ENCODE peak calls at places on chromosomes 5 and 9, in five cellular contexts. One of them, this sample, is unnamed.

GRCh38 chr9:134606951-134607733 is 34.5 kb upstream of the COL5A1 start:
- DNase-seq in ascending aorta: peak
- DNase-seq in Peyer's patch: no peak
- DNase-seq in coronary artery: peak
- DNase-seq in left ventricle myocardium inferior: no peak
- DNase-seq in this sample: no peak

GRCh38 chr5:172901012-172901780 is 58.0 kb upstream of the RPL26L1 start:
- DNase-seq in ascending aorta: peak
- DNase-seq in Peyer's patch: no peak
- DNase-seq in coronary artery: peak
- DNase-seq in left ventricle myocardium inferior: peak
- DNase-seq in this sample: no peak

GRCh38 chr9:74117731-74118130 is 379.4 kb upstream of the RORB start:
- DNase-seq in ascending aorta: no peak
- DNase-seq in Peyer's patch: no peak
- DNase-seq in coronary artery: no peak
- DNase-seq in left ventricle myocardium inferior: no peak
- DNase-seq in this sample: no peak

GRCh38 chr5:141960018-141960417 is 2.0 kb upstream of the PCDH12 start:
- DNase-seq in ascending aorta: no peak
- DNase-seq in Peyer's patch: peak
- DNase-seq in coronary artery: no peak
- DNase-seq in left ventricle myocardium inferior: no peak
- DNase-seq in this sample: no peak

GRCh38 chr5:168707646-168708300 is 128.6 kb upstream of the PANK3 start:
- DNase-seq in ascending aorta: no peak
- DNase-seq in Peyer's patch: no peak
- DNase-seq in coronary artery: peak
- DNase-seq in left ventricle myocardium inferior: no peak
- DNase-seq in this sample: no peak

GRCh38 chr9:136525207-136525606 is 20.6 kb downstream of the NOTCH1 start:
- DNase-seq in ascending aorta: no peak
- DNase-seq in Peyer's patch: no peak
- DNase-seq in coronary artery: no peak
- DNase-seq in left ventricle myocardium inferior: no peak
- DNase-seq in this sample: no peak

GRCh38 chr5:96661101-96661840 is 905 bp upstream of the CAST start:
- DNase-seq in ascending aorta: peak
- DNase-seq in Peyer's patch: peak
- DNase-seq in coronary artery: no peak
- DNase-seq in left ventricle myocardium inferior: no peak
- DNase-seq in this sample: peak

GRCh38 chr9:6965566-6965965 is 207.8 kb downstream of the KDM4C start:
- DNase-seq in ascending aorta: no peak
- DNase-seq in Peyer's patch: no peak
- DNase-seq in coronary artery: no peak
- DNase-seq in left ventricle myocardium inferior: no peak
- DNase-seq in this sample: no peak

GRCh38 chr5:175867587-175868347 is 3.6 kb upstream of the CPLX2 start:
- DNase-seq in ascending aorta: no peak
- DNase-seq in Peyer's patch: peak
- DNase-seq in coronary artery: no peak
- DNase-seq in left ventricle myocardium inferior: no peak
- DNase-seq in this sample: no peak

GRCh38 chr5:90356612-90357011 is 52.9 kb downstream of the CETN3 start:
- DNase-seq in ascending aorta: no peak
- DNase-seq in Peyer's patch: no peak
- DNase-seq in coronary artery: no peak
- DNase-seq in left ventricle myocardium inferior: no peak
- DNase-seq in this sample: no peak

GRCh38 chr5:122081541-122081940 is 3.5 kb upstream of the LOX start:
- DNase-seq in ascending aorta: no peak
- DNase-seq in Peyer's patch: no peak
- DNase-seq in coronary artery: no peak
- DNase-seq in left ventricle myocardium inferior: no peak
- DNase-seq in this sample: no peak

GRCh38 chr9:86126998-86127972 is 27.9 kb upstream of the GOLM1 start:
- DNase-seq in ascending aorta: no peak
- DNase-seq in Peyer's patch: peak
- DNase-seq in coronary artery: no peak
- DNase-seq in left ventricle myocardium inferior: peak
- DNase-seq in this sample: peak

GRCh38 chr9:14271078-14271673 is 42.8 kb downstream of the NFIB start:
- DNase-seq in ascending aorta: no peak
- DNase-seq in Peyer's patch: peak
- DNase-seq in coronary artery: no peak
- DNase-seq in left ventricle myocardium inferior: peak
- DNase-seq in this sample: peak

GRCh38 chr5:150589791-150590601 is 50.5 kb upstream of the SYNPO start:
- DNase-seq in ascending aorta: peak
- DNase-seq in Peyer's patch: peak
- DNase-seq in coronary artery: peak
- DNase-seq in left ventricle myocardium inferior: peak
- DNase-seq in this sample: no peak

GRCh38 chr9:95736370-95736769 is 139.1 kb upstream of the ERCC6L2 start:
- DNase-seq in ascending aorta: no peak
- DNase-seq in Peyer's patch: no peak
- DNase-seq in coronary artery: no peak
- DNase-seq in left ventricle myocardium inferior: no peak
- DNase-seq in this sample: no peak

GRCh38 chr5:72268753-72269410 is 51.2 kb downstream of the MRPS27 start:
- DNase-seq in ascending aorta: no peak
- DNase-seq in Peyer's patch: no peak
- DNase-seq in coronary artery: no peak
- DNase-seq in left ventricle myocardium inferior: no peak
- DNase-seq in this sample: peak

GRCh38 chr9:33172256-33172678 is 5.1 kb upstream of the B4GALT1 start:
- DNase-seq in ascending aorta: no peak
- DNase-seq in Peyer's patch: no peak
- DNase-seq in coronary artery: peak
- DNase-seq in left ventricle myocardium inferior: no peak
- DNase-seq in this sample: peak

GRCh38 chr9:107612136-107612535 is 122.6 kb upstream of the KLF4 start:
- DNase-seq in ascending aorta: peak
- DNase-seq in Peyer's patch: no peak
- DNase-seq in coronary artery: no peak
- DNase-seq in left ventricle myocardium inferior: peak
- DNase-seq in this sample: no peak

GRCh38 chr9:108286807-108287206 is 569.0 kb downstream of the ACTL7B start:
- DNase-seq in ascending aorta: no peak
- DNase-seq in Peyer's patch: no peak
- DNase-seq in coronary artery: no peak
- DNase-seq in left ventricle myocardium inferior: no peak
- DNase-seq in this sample: no peak

GRCh38 chr9:126116351-126117157 is 210.1 kb upstream of the MVB12B start:
- DNase-seq in ascending aorta: peak
- DNase-seq in Peyer's patch: no peak
- DNase-seq in coronary artery: peak
- DNase-seq in left ventricle myocardium inferior: no peak
- DNase-seq in this sample: no peak

GRCh38 chr5:1799110-1799601 is 481 bp downstream of the MRPL36 start:
- DNase-seq in ascending aorta: no peak
- DNase-seq in Peyer's patch: no peak
- DNase-seq in coronary artery: no peak
- DNase-seq in left ventricle myocardium inferior: no peak
- DNase-seq in this sample: peak

GRCh38 chr9:12876872-12877271 is 102.1 kb downstream of the LURAP1L start:
- DNase-seq in ascending aorta: no peak
- DNase-seq in Peyer's patch: no peak
- DNase-seq in coronary artery: no peak
- DNase-seq in left ventricle myocardium inferior: no peak
- DNase-seq in this sample: no peak

GRCh38 chr9:131839281-131840084 is 99.6 kb upstream of the RAPGEF1 start:
- DNase-seq in ascending aorta: no peak
- DNase-seq in Peyer's patch: no peak
- DNase-seq in coronary artery: no peak
- DNase-seq in left ventricle myocardium inferior: no peak
- DNase-seq in this sample: peak

GRCh38 chr5:57505640-57506039 is 23.0 kb upstream of the ACTBL2 start:
- DNase-seq in ascending aorta: no peak
- DNase-seq in Peyer's patch: no peak
- DNase-seq in coronary artery: no peak
- DNase-seq in left ventricle myocardium inferior: no peak
- DNase-seq in this sample: no peak

GRCh38 chr9:98083566-98084135 is 27.1 kb downstream of the NANS start:
- DNase-seq in ascending aorta: peak
- DNase-seq in Peyer's patch: no peak
- DNase-seq in coronary artery: no peak
- DNase-seq in left ventricle myocardium inferior: no peak
- DNase-seq in this sample: no peak

GRCh38 chr5:18744441-18744840 is 1110.2 kb downstream of the TAF11L14 start:
- DNase-seq in ascending aorta: no peak
- DNase-seq in Peyer's patch: no peak
- DNase-seq in coronary artery: no peak
- DNase-seq in left ventricle myocardium inferior: no peak
- DNase-seq in this sample: no peak

GRCh38 chr5:17187401-17187800 is 30.0 kb upstream of the BASP1 start:
- DNase-seq in ascending aorta: no peak
- DNase-seq in Peyer's patch: no peak
- DNase-seq in coronary artery: no peak
- DNase-seq in left ventricle myocardium inferior: no peak
- DNase-seq in this sample: peak

GRCh38 chr5:152819891-152820290 is 414.8 kb upstream of the NMUR2 start:
- DNase-seq in ascending aorta: no peak
- DNase-seq in Peyer's patch: no peak
- DNase-seq in coronary artery: no peak
- DNase-seq in left ventricle myocardium inferior: no peak
- DNase-seq in this sample: no peak

GRCh38 chr5:32507738-32508434 is 63.3 kb upstream of the ZFR start:
- DNase-seq in ascending aorta: no peak
- DNase-seq in Peyer's patch: no peak
- DNase-seq in coronary artery: no peak
- DNase-seq in left ventricle myocardium inferior: no peak
- DNase-seq in this sample: peak

GRCh38 chr5:52709171-52709925 is 78.4 kb upstream of the ITGA1 start:
- DNase-seq in ascending aorta: no peak
- DNase-seq in Peyer's patch: no peak
- DNase-seq in coronary artery: no peak
- DNase-seq in left ventricle myocardium inferior: no peak
- DNase-seq in this sample: peak

GRCh38 chr5:163913548-163913947 is 408.1 kb downstream of the MAT2B start:
- DNase-seq in ascending aorta: no peak
- DNase-seq in Peyer's patch: no peak
- DNase-seq in coronary artery: no peak
- DNase-seq in left ventricle myocardium inferior: no peak
- DNase-seq in this sample: no peak
- TF ChIP-seq CTCF in ascending aorta: no peak
- TF ChIP-seq CTCF in Peyer's patch: peak
- TF ChIP-seq CTCF in coronary artery: no peak
- TF ChIP-seq CTCF in left ventricle myocardium inferior: no peak
- TF ChIP-seq CTCF in this sample: no peak

GRCh38 chr9:129775443-129775842 is 22.6 kb upstream of the PTGES start:
- DNase-seq in ascending aorta: no peak
- DNase-seq in Peyer's patch: no peak
- DNase-seq in coronary artery: no peak
- DNase-seq in left ventricle myocardium inferior: no peak
- DNase-seq in this sample: no peak

GRCh38 chr9:129776938-129777768 is 24.3 kb upstream of the PTGES start:
- DNase-seq in ascending aorta: peak
- DNase-seq in Peyer's patch: peak
- DNase-seq in coronary artery: peak
- DNase-seq in left ventricle myocardium inferior: peak
- DNase-seq in this sample: peak

GRCh38 chr9:129777769-129778130 is 24.9 kb upstream of the PTGES start:
- DNase-seq in ascending aorta: no peak
- DNase-seq in Peyer's patch: no peak
- DNase-seq in coronary artery: no peak
- DNase-seq in left ventricle myocardium inferior: no peak
- DNase-seq in this sample: peak

GRCh38 chr9:129774791-129775149 is 21.9 kb upstream of the PTGES start:
- DNase-seq in ascending aorta: no peak
- DNase-seq in Peyer's patch: no peak
- DNase-seq in coronary artery: no peak
- DNase-seq in left ventricle myocardium inferior: no peak
- DNase-seq in this sample: no peak

GRCh38 chr9:129776566-129776937 is 23.7 kb upstream of the PTGES start:
- DNase-seq in ascending aorta: no peak
- DNase-seq in Peyer's patch: no peak
- DNase-seq in coronary artery: no peak
- DNase-seq in left ventricle myocardium inferior: peak
- DNase-seq in this sample: no peak
- H3K4me3 ChIP-seq in ascending aorta: no peak
- H3K4me3 ChIP-seq in Peyer's patch: no peak
- H3K4me3 ChIP-seq in coronary artery: peak
- H3K4me3 ChIP-seq in left ventricle myocardium inferior: peak
- H3K4me3 ChIP-seq in this sample: no peak

GRCh38 chr5:157471709-157472108 is 11.7 kb downstream of the NIPAL4 start:
- DNase-seq in ascending aorta: no peak
- DNase-seq in Peyer's patch: no peak
- DNase-seq in coronary artery: no peak
- DNase-seq in left ventricle myocardium inferior: no peak
- DNase-seq in this sample: peak
- TF ChIP-seq CTCF in ascending aorta: peak
- TF ChIP-seq CTCF in Peyer's patch: peak
- TF ChIP-seq CTCF in coronary artery: peak
- TF ChIP-seq CTCF in left ventricle myocardium inferior: peak
- TF ChIP-seq CTCF in this sample: peak

GRCh38 chr5:151683444-151683843 is 3.3 kb downstream of the SPARC start:
- DNase-seq in ascending aorta: no peak
- DNase-seq in Peyer's patch: no peak
- DNase-seq in coronary artery: no peak
- DNase-seq in left ventricle myocardium inferior: no peak
- DNase-seq in this sample: no peak

GRCh38 chr5:151685749-151686672 is 704 bp downstream of the SPARC start:
- DNase-seq in ascending aorta: no peak
- DNase-seq in Peyer's patch: no peak
- DNase-seq in coronary artery: no peak
- DNase-seq in left ventricle myocardium inferior: no peak
- DNase-seq in this sample: no peak

GRCh38 chr5:151682751-151683331 is 3.9 kb downstream of the SPARC start:
- DNase-seq in ascending aorta: no peak
- DNase-seq in Peyer's patch: no peak
- DNase-seq in coronary artery: no peak
- DNase-seq in left ventricle myocardium inferior: no peak
- DNase-seq in this sample: peak

GRCh38 chr5:151683936-151684586 is 2.7 kb downstream of the SPARC start:
- DNase-seq in ascending aorta: no peak
- DNase-seq in Peyer's patch: no peak
- DNase-seq in coronary artery: no peak
- DNase-seq in left ventricle myocardium inferior: no peak
- DNase-seq in this sample: no peak

DNA sequence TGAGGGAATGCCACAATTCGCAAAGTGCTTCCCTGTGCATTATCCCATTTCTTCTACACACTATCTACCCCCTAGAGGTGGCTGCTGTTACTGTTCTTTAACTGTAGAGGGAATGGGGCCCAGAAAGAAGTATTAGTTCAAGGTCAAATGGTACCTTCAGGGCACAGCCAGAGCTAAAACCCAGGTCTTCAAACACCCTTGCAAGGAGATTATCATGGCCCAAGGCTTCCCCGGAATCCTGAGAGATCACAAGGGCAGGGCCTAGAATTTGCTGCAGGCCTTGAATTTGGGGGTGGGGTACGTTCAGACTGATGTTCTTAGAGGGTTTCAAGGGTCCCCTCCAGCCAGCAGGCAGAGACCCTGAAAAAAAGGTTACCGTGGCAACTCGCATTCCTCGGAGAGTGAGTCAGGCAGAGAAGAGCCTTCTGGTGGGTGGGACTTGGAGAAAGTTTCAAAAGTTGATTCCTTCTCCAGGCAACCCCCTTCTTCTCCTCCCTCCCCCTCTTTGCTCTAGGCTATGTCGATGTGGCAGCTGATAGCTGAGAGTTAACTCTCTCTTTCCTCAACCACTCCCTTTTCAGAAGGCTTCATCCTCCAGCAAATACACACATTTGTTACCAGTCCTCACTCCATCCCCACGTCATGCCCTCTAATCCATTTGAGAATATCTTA is 1.9 kb downstream of the SPARC start:
- DNase-seq in ascending aorta: peak
- DNase-seq in Peyer's patch: no peak
- DNase-seq in coronary artery: peak
- DNase-seq in left ventricle myocardium inferior: no peak
- DNase-seq in this sample: peak
- H3K4me3 ChIP-seq in ascending aorta: peak
- H3K4me3 ChIP-seq in Peyer's patch: peak
- H3K4me3 ChIP-seq in coronary artery: peak
- H3K4me3 ChIP-seq in left ventricle myocardium inferior: peak
- H3K4me3 ChIP-seq in this sample: peak